ENCODE peak calls at places on chromosomes 16 and 17, in nine cellular contexts. H is heart right ventricle, M is thoracic aorta, P is sigmoid colon, Y is OCI-LY7, D is SK-N-SH, F is GM12878, W is neuronal stem cell, N is lower lobe of right lung. R is an unnamed sample.

GRCh38 chr17:46013502-46014165 is 14.6 kb downstream of the STH start:
- DNase-seq in H (no peak), F (no peak), P (no peak), Y (no peak), D (peak; percentile 65), M (no peak), W (no peak), N (no peak), R (peak; percentile 47)

GRCh38 chr17:58219789-58220183 is 731 bp upstream of the MKS1 start:
- DNase-seq in Y (no peak), H (no peak), N (no peak), F (no peak), P (no peak), D (peak; percentile 15), M (no peak), W (no peak), R (no peak)

GRCh38 chr17:33520404-33521032 is 227.4 kb upstream of the ASIC2 start:
- DNase-seq in P (no peak), H (peak; percentile 35), Y (peak; percentile 37), F (no peak), N (peak; percentile 51), W (peak; percentile 71), D (peak; percentile 83), M (no peak), R (peak; percentile 74)

GRCh38 chr17:9928601-9929341 is 23.7 kb upstream of the RCVRN start:
- DNase-seq in W (peak; percentile 46), N (no peak), Y (peak; percentile 20), H (no peak), D (peak; percentile 58), M (no peak), P (no peak), F (no peak), R (no peak)

GRCh38 chr16:84254080-84254479 is 14.3 kb upstream of the KCNG4 start:
- DNase-seq in N (no peak), H (no peak), W (no peak), Y (no peak), F (no peak), P (no peak), D (no peak), M (no peak), R (no peak)

GRCh38 chr16:58160855-58161254 is 31.7 kb upstream of the CFAP20 start:
- DNase-seq in P (no peak), Y (no peak), D (no peak), W (no peak), H (no peak), N (no peak), M (no peak), F (no peak), R (no peak)

GRCh38 chr16:11233727-11234376 is 22.2 kb downstream of the SOCS1 start:
- DNase-seq in P (no peak), M (no peak), H (no peak), W (no peak), N (no peak), F (no peak), D (no peak), Y (peak; percentile 46), R (no peak)

GRCh38 chr17:50604470-50604869 is 30.2 kb upstream of the ABCC3 start:
- DNase-seq in Y (no peak), D (peak; percentile 99), M (no peak), N (peak; percentile 57), W (no peak), H (peak; percentile 80), P (peak; percentile 86), F (no peak), R (peak; percentile 95)

GRCh38 chr16:89555265-89555664 is 5.2 kb upstream of the RPL13 start:
- DNase-seq in F (no peak), P (no peak), M (no peak), N (no peak), Y (no peak), W (no peak), H (no peak), D (no peak), R (no peak)

GRCh38 chr17:4933646-4934045 is 1.6 kb downstream of the GP1BA start:
- DNase-seq in N (no peak), Y (no peak), F (no peak), D (no peak), P (no peak), M (no peak), H (no peak), W (no peak), R (no peak)

GRCh38 chr16:67967956-67968439 is 439 bp downstream of the SLC12A4 start:
- DNase-seq in F (no peak), W (peak; percentile 32), N (no peak), M (no peak), D (peak; percentile 82), H (peak; percentile 59), P (no peak), Y (peak; percentile 41), R (no peak)

GRCh38 chr16:67967183-67967955 is 1.1 kb downstream of the SLC12A4 start:
- DNase-seq in P (no peak), F (no peak), W (no peak), H (peak; percentile 24), M (no peak), D (no peak), Y (peak; percentile 58), N (no peak), R (no peak)

GRCh38 chr16:67964477-67965131 is 3.8 kb downstream of the SLC12A4 start:
- DNase-seq in N (no peak), Y (no peak), M (no peak), D (no peak), F (no peak), H (no peak), W (no peak), P (no peak), R (no peak)

GRCh38 chr16:67966549-67967182 is 1.8 kb downstream of the SLC12A4 start:
- DNase-seq in F (no peak), Y (no peak), H (peak; percentile 37), W (no peak), P (no peak), D (no peak), N (no peak), M (no peak), R (no peak)

GRCh38 chr16:67965668-67966548 is 2.5 kb downstream of the SLC12A4 start:
- DNase-seq in F (no peak), H (no peak), Y (no peak), W (no peak), N (no peak), D (no peak), M (no peak), P (no peak), R (no peak)
- H3K4me1 ChIP-seq in F (peaks cover 21% of the 10 kb centered on the region), H (peaks cover 77% of the 10 kb centered on the region), Y (peaks cover 34% of the 10 kb centered on the region), W (peaks cover 28% of the 10 kb centered on the region), N (peaks cover 72% of the 10 kb centered on the region), D (peaks cover 15% of the 10 kb centered on the region), M (peaks cover 26% of the 10 kb centered on the region), P (peaks cover 57% of the 10 kb centered on the region), R (peaks cover 10% of the 10 kb centered on the region)

GRCh38 chr16:35686595-35686994 is 2227.2 kb downstream of the TP53TG3F start:
- DNase-seq in M (no peak), Y (no peak), P (no peak), F (no peak), N (no peak), W (no peak), H (no peak), D (no peak), R (no peak)

GRCh38 chr16:35685085-35685484 is 2225.7 kb downstream of the TP53TG3F start:
- DNase-seq in M (no peak), W (no peak), D (no peak), P (no peak), N (no peak), F (no peak), Y (no peak), H (no peak), R (no peak)

GRCh38 chr16:35689764-35690163 is 2230.4 kb downstream of the TP53TG3F start:
- DNase-seq in H (no peak), F (no peak), W (no peak), D (no peak), Y (no peak), P (no peak), M (no peak), N (no peak), R (no peak)

GRCh38 chr16:35687781-35688180 is 2228.4 kb downstream of the TP53TG3F start:
- DNase-seq in D (no peak), F (no peak), H (no peak), M (no peak), P (no peak), W (no peak), Y (no peak), N (no peak), R (no peak)

DNA sequence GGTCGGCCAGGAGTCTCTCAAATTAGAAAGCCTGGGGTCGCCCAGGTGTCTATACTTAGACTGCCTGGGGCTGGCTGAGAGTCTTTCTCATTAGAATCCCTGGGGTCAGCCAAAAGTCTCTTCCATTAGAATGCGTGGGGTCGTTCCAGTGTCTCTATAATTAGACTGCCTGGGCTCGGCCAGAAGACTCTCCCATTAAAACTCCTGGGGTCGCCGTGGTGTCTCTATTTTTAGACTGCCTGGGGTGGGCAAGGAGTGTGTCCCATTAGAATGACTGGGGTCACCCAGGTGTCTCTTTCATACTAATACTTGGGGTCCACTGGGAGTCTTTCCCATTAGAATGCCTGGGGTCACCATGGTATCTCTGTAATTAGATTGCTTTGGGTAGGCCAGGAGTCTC is 2227.7 kb downstream of the TP53TG3F start:
- DNase-seq in N (no peak), P (no peak), Y (no peak), F (no peak), D (no peak), W (no peak), M (no peak), H (no peak), R (no peak)
- H3K9me3 ChIP-seq in N (peaks cover 8% of the 10 kb centered on the region), P (no peaks in the 10 kb centered on the region), Y (peaks cover 4% of the 10 kb centered on the region), F (no peaks in the 10 kb centered on the region), D (no peaks in the 10 kb centered on the region), W (no peaks in the 10 kb centered on the region), M (no peaks in the 10 kb centered on the region), H (no peaks in the 10 kb centered on the region), R (no peaks in the 10 kb centered on the region)

GRCh38 chr17:82232322-82232785 is 3.5 kb downstream of the SLC16A3 start:
- DNase-seq in W (no peak), D (no peak), N (no peak), P (peak; percentile 79), Y (no peak), F (no peak), H (no peak), M (no peak), R (no peak)

GRCh38 chr17:82230627-82231311 is 1.9 kb downstream of the SLC16A3 start:
- DNase-seq in Y (no peak), D (peak; percentile 77), H (peak; percentile 88), M (no peak), P (peak; percentile 93), F (no peak), W (peak; percentile 74), N (peak; percentile 93), R (peak; percentile 18)

GRCh38 chr17:82231562-82232321 is 2.9 kb downstream of the SLC16A3 start:
- DNase-seq in W (no peak), H (peak; percentile 76), D (no peak), Y (no peak), F (no peak), P (peak; percentile 93), M (no peak), N (peak; percentile 94), R (peak; percentile 30)

GRCh38 chr17:82229686-82230626 is 1.1 kb downstream of the SLC16A3 start:
- DNase-seq in Y (no peak), H (no peak), W (no peak), F (no peak), D (no peak), N (no peak), P (peak; percentile 78), M (no peak), R (peak; percentile 18)

GRCh38 chr17:82231312-82231561 is 2.4 kb downstream of the SLC16A3 start:
- DNase-seq in P (no peak), N (no peak), F (no peak), W (no peak), H (no peak), M (no peak), Y (no peak), D (no peak), R (no peak)
- H3K4me3 ChIP-seq in P (peak overlapping the region; percentile 63), N (peak overlapping the region; percentile 78), F (peak overlapping the region; percentile 99), W (peak overlapping the region; percentile 25), H (peak overlapping the region; percentile 81), M (peak overlapping the region; percentile 91), Y (peak overlapping the region; percentile 10), D (no peak overlapping the region), R (no peak overlapping the region)

GRCh38 chr16:69725480-69726312 is 664 bp downstream of the NQO1 start:
- DNase-seq in H (no peak), D (no peak), P (no peak), F (no peak), M (no peak), N (no peak), Y (no peak), W (no peak), R (no peak)
- H3K4me1 ChIP-seq in H (peaks cover 42% of the 10 kb centered on the region), D (peaks cover 18% of the 10 kb centered on the region), P (peaks cover 26% of the 10 kb centered on the region), F (no peaks in the 10 kb centered on the region), M (peaks cover 2% of the 10 kb centered on the region), N (peaks cover 30% of the 10 kb centered on the region), Y (peaks cover 32% of the 10 kb centered on the region), W (peaks cover 15% of the 10 kb centered on the region), R (peaks cover 12% of the 10 kb centered on the region)

R was measured in BE2C.